ENCODE peak calls at places on chromosomes 4 and X, in four cellular contexts. P is anterior cingulate cortex; Q is stimulated activated CD4-positive, alpha-beta T cell treated with anti-CD3 and anti-CD28 coated beads, Interleukin-1b, Interleukin-23, amount 100 ng/mL, for 24 hours; A is body of pancreas. D is an unnamed sample.
A peak's percentile ranks its signal among the peaks of the same experiment; 100 is the strongest.

GRCh38 chr4:186029731-186030421 is 39.1 kb upstream of the TLR3 start:
- DNase-seq in P (no peak), Q (no peak), A (peak; percentile 85), D (no peak)

GRCh38 chrX:25941087-25941486 is 197.1 kb upstream of the MAGEB18 start:
- DNase-seq in P (no peak), Q (no peak), A (no peak), D (no peak)

GRCh38 chrX:43269201-43269600 is 386.9 kb upstream of the MAOA start:
- DNase-seq in P (no peak), Q (no peak), A (no peak), D (no peak)

GRCh38 chrX:2513120-2513664 is 12.4 kb upstream of the DHRSX start:
- DNase-seq in P (no peak), Q (no peak), A (no peak), D (no peak)

GRCh38 chrX:143094501-143095110 is 68.9 kb downstream of the SPANXN4 start:
- DNase-seq in P (no peak), Q (no peak), A (no peak), D (no peak)

GRCh38 chr4:26052663-26053534 is 138.9 kb downstream of the SMIM20 start:
- DNase-seq in P (no peak), Q (no peak), A (no peak), D (no peak)

GRCh38 chrX:108399427-108400165 is 38.6 kb downstream of the COL4A6 start:
- DNase-seq in P (no peak), Q (no peak), A (no peak), D (no peak)

GRCh38 chrX:121581885-121582284 is 534.5 kb downstream of the GLUD2 start:
- DNase-seq in P (no peak), Q (no peak), A (no peak), D (no peak)

GRCh38 chr4:26022346-26022891 is 108.4 kb downstream of the SMIM20 start:
- DNase-seq in P (no peak), Q (no peak), A (peak; percentile 69), D (no peak)

GRCh38 chr4:107034091-107034698 is 1.9 kb downstream of the DKK2 start:
- DNase-seq in P (no peak), Q (no peak), A (no peak), D (peak; percentile 17)

GRCh38 chrX:79325263-79325958 is 41.7 kb downstream of the ITM2A start:
- DNase-seq in P (no peak), Q (peak; percentile 2), A (no peak), D (no peak)